ENCODE peak calls at places on chromosomes 2 and 18, in six cellular contexts. R is neural progenitor cell, A is ovary, F is colonic mucosa, V is PC-3, G is fibroblast of lung. X is an unnamed sample.
A peak's percentile ranks its signal among the peaks of the same experiment; 100 is the strongest.

GRCh38 chr2:201273330-201273983 is 13.1 kb downstream of the CASP8 start:
- DNase-seq in R (no peak), A (no peak), G (no peak), V (no peak), F (no peak), X (no peak)

GRCh38 chr2:230435431-230435830 is 19.4 kb downstream of the SP100 start:
- DNase-seq in A (no peak), G (no peak), R (no peak), F (no peak), V (peak; percentile 55), X (no peak)

GRCh38 chr18:13380671-13381070 is 162.1 kb downstream of the LDLRAD4 start:
- DNase-seq in G (no peak), A (no peak), R (no peak), F (no peak), V (no peak), X (no peak)

GRCh38 chr2:1864301-1864980 is 120.1 kb upstream of the PXDN start:
- DNase-seq in G (no peak), R (no peak), V (no peak), F (no peak), A (no peak), X (no peak)

GRCh38 chr2:233705911-233706506 is 6.7 kb upstream of the UGT1A5 start:
- DNase-seq in V (peak; percentile 45), F (no peak), G (peak; percentile 56), R (no peak), A (no peak), X (peak; percentile 32)

GRCh38 chr2:24106786-24107185 is 16.3 kb downstream of the PFN4 start:
- DNase-seq in F (no peak), R (no peak), V (no peak), A (no peak), G (no peak), X (no peak)

GRCh38 chr2:66661253-66662173 is 226.6 kb downstream of the MEIS1 start:
- DNase-seq in F (no peak), R (no peak), V (no peak), A (no peak), G (no peak), X (no peak)

GRCh38 chr2:179936654-179937053 is 70.4 kb downstream of the CWC22 start:
- DNase-seq in G (no peak), V (peak; percentile 67), R (peak; percentile 66), F (peak; percentile 45), A (no peak), X (no peak)

GRCh38 chr2:237128026-237128703 is 42.5 kb downstream of the COPS8 start:
- DNase-seq in F (peak; percentile 75), G (peak; percentile 99), A (peak; percentile 96), R (peak; percentile 44), V (peak; percentile 93), X (peak; percentile 99)

GRCh38 chr2:78553866-78554647 is 471.4 kb upstream of the REG3G start:
- DNase-seq in F (no peak), R (peak; percentile 11), G (no peak), A (no peak), V (no peak), X (no peak)

GRCh38 chr2:120481446-120482194 is 135.7 kb downstream of the INHBB start:
- DNase-seq in A (no peak), R (no peak), V (no peak), F (no peak), G (no peak), X (no peak)
- H3K27me3 ChIP-seq in A (no peaks in the 10 kb centered on the region), R (peaks cover 90% of the 10 kb centered on the region), V (no peaks in the 10 kb centered on the region), F (no peaks in the 10 kb centered on the region), G (peaks cover 9% of the 10 kb centered on the region), X (peaks cover 2% of the 10 kb centered on the region)

DNA sequence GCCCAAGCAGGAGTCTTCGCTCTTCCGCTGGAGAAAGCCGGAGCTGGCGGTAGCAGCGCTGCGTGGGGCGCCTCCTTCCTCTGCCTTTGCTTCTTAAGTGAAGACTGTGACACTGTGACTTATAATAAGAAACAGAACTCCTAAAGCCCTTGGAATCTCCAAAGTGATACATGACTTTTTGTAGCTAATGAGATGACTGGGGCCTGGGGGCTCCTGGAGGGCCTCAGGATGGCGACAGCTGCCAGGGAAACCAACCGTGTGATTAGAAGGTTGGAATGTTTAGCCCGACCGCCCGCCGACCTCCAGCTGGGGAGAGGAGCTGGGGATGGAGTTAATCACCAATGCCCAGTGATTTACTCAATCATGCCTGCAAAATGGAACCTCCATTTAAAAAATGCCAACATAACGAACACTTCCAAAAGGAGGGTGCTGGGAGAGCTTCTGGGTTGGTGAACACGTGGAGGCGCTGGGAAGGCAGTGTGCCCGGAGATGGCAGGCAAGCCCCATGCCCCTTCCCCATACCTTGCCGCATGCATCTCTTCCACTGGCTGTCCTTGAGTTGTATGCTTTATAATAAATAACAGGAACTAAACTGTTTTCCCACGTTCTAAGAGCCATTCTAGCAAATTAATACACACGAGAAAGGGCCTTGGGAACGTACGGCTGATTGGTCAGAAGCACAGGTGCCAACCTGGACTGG is 29.0 kb upstream of the MAL start:
- DNase-seq in V (no peak), R (no peak), A (no peak), F (no peak), G (no peak), X (no peak)
- TF ChIP-seq CTCF in V (no peak), R (no peak), A (no peak), F (no peak), G (no peak), X (no peak)

DNA sequence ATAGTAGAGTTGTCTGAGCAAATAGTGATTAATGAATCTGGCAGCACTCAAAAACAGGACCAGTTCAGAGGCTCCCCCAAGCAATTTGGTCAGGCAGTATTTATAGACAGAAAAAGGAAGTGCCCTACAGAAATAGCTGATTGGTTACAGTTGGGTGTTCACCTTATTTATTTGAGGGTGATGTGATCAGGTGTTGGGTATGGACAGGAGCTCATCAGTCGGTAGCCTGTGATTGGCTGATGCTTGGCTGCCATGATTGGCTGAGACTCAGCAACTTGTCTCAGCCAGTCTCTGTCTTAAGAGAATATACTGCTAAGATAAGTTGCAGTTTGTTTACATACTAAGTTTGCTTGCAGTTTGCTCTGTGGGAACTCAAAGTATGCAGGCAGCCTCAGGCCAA is 9.4 kb downstream of the ABCG8 start:
- DNase-seq in G (no peak), F (no peak), V (peak; percentile 60), A (no peak), R (no peak), X (no peak)
- H3K27me3 ChIP-seq in G (peaks cover 18% of the 10 kb centered on the region), F (no peaks in the 10 kb centered on the region), V (no peaks in the 10 kb centered on the region), A (no peaks in the 10 kb centered on the region), R (no peaks in the 10 kb centered on the region), X (peaks cover under 1% of the 10 kb centered on the region)

GRCh38 chr2:96549967-96550786 is 13.6 kb downstream of the ARID5A start:
- DNase-seq in F (peak; percentile 74), R (peak; percentile 55), A (peak; percentile 17), V (peak; percentile 82), G (no peak), X (no peak)
- TF ChIP-seq CTCF in F (peak; percentile 65), R (peak; percentile 61), A (no peak), V (peak; percentile 86), G (no peak), X (no peak)